ENCODE peak calls at places on chromosomes 3 and 15, in four cellular contexts. T, F, P and Z are unnamed samples.

GRCh38 chr15:92809880-92810361 is 90.2 kb upstream of the CHD2 start:
- DNase-seq in T (peak), F (peak), P (peak), Z (no peak)

GRCh38 chr15:64892850-64893403 is 18.8 kb upstream of the ANKDD1A start:
- DNase-seq in T (no peak), F (no peak), P (no peak), Z (no peak)

GRCh38 chr3:14127106-14127505 is 2.3 kb downstream of the TMEM43 start:
- DNase-seq in T (no peak), F (no peak), P (no peak), Z (no peak)

GRCh38 chr15:41337047-41337446 is 4.4 kb downstream of the NUSAP1 start:
- DNase-seq in T (no peak), F (no peak), P (no peak), Z (no peak)

GRCh38 chr15:67085818-67086649 is 20.6 kb downstream of the SMAD3 start:
- DNase-seq in T (no peak), F (peak), P (no peak), Z (no peak)

GRCh38 chr3:171801738-171802600 is 8.3 kb downstream of the PLD1 start:
- DNase-seq in T (no peak), F (no peak), P (no peak), Z (no peak)

GRCh38 chr3:170469151-170470062 is 50.7 kb downstream of the CLDN11 start:
- DNase-seq in T (no peak), F (no peak), P (no peak), Z (peak)

GRCh38 chr3:189143321-189143720 is 28.4 kb upstream of the TPRG1 start:
- DNase-seq in T (no peak), F (no peak), P (no peak), Z (no peak)

GRCh38 chr15:99909914-99910313 is 176.7 kb upstream of the LYSMD4 start:
- DNase-seq in T (no peak), F (peak), P (no peak), Z (no peak)

GRCh38 chr15:79916424-79916823 is 19.6 kb upstream of the MTHFS start:
- DNase-seq in T (no peak), F (no peak), P (no peak), Z (no peak)